ENCODE peak calls at places on chromosomes 6 and 20, in five cellular contexts. H is IMR-90; O is neural progenitor cell; A is CD4-positive, alpha-beta memory T cell; V is HCT116. X is an unnamed sample.
A peak's percentile ranks its signal among the peaks of the same experiment; 100 is the strongest.

GRCh38 chr6:127606131-127606562 is 29.2 kb downstream of the C6orf58 start:
- DNase-seq in V (peak; percentile 41), A (no peak), H (peak; percentile 31), O (peak; percentile 67), X (no peak)

GRCh38 chr20:61570796-61571195 is 318.7 kb downstream of the CDH4 start:
- DNase-seq in H (no peak), V (no peak), O (no peak), A (no peak), X (no peak)

GRCh38 chr20:25294459-25295385 is 46.8 kb downstream of the PYGB start:
- DNase-seq in H (peak; percentile 52), A (peak; percentile 38), O (peak; percentile 85), V (peak; percentile 35), X (no peak)

GRCh38 chr6:145498425-145498824 is 236.9 kb downstream of the EPM2A start:
- DNase-seq in H (no peak), V (no peak), A (no peak), O (no peak), X (no peak)

GRCh38 chr6:31175961-31176360 is 5.5 kb upstream of the POU5F1 start:
- DNase-seq in A (no peak), V (no peak), H (peak; percentile 69), O (no peak), X (no peak)

GRCh38 chr6:105072799-105073199 is 107.0 kb downstream of the POPDC3 start:
- DNase-seq in O (no peak), V (no peak), H (peak; percentile 38), A (no peak), X (peak; percentile 36)

GRCh38 chr20:61300741-61301140 is 48.7 kb downstream of the CDH4 start:
- DNase-seq in O (peak; percentile 30), A (no peak), H (no peak), V (no peak), X (no peak)

GRCh38 chr6:121522771-121523386 is 87.4 kb downstream of the GJA1 start:
- DNase-seq in O (no peak), V (no peak), A (no peak), H (peak; percentile 35), X (no peak)

GRCh38 chr6:41404221-41404866 is 68.9 kb downstream of the NCR2 start:
- DNase-seq in V (no peak), A (no peak), H (no peak), O (no peak), X (no peak)

GRCh38 chr6:139533166-139533565 is 158.7 kb upstream of the CITED2 start:
- DNase-seq in A (no peak), O (no peak), V (no peak), H (no peak), X (no peak)

GRCh38 chr6:148855744-148856143 is 108.9 kb downstream of the UST start:
- DNase-seq in O (no peak), A (no peak), H (no peak), V (no peak), X (no peak)

GRCh38 chr20:47044938-47045337 is 150.3 kb downstream of the EYA2 start:
- DNase-seq in O (no peak), H (no peak), V (no peak), A (no peak), X (no peak)

GRCh38 chr6:111871207-111871606 is 2.0 kb downstream of the FYN start:
- DNase-seq in O (no peak), A (peak; percentile 54), V (no peak), H (no peak), X (no peak)

GRCh38 chr6:148800535-148800934 is 53.7 kb downstream of the UST start:
- DNase-seq in A (no peak), O (no peak), H (peak; percentile 28), V (no peak), X (no peak)

GRCh38 chr20:43669332-43669731 is 2.4 kb downstream of the MYBL2 start:
- DNase-seq in A (no peak), H (peak; percentile 62), V (no peak), O (no peak), X (no peak)

GRCh38 chr6:163001341-163001740 is 273.6 kb downstream of the PACRG start:
- DNase-seq in H (no peak), V (no peak), A (no peak), O (no peak), X (no peak)

GRCh38 chr6:134739299-134740090 is 210.4 kb downstream of the ALDH8A1 start:
- DNase-seq in A (no peak), O (no peak), H (peak; percentile 39), V (no peak), X (no peak)

GRCh38 chr6:133583907-133584306 is 305.0 kb upstream of the TCF21 start:
- DNase-seq in O (no peak), V (no peak), H (no peak), A (no peak), X (no peak)

GRCh38 chr6:170454512-170455285 is 98.4 kb downstream of the PSMB1 start:
- DNase-seq in O (no peak), H (no peak), V (no peak), A (no peak), X (no peak)

GRCh38 chr20:44309763-44310663 is 989 bp downstream of the FITM2 start:
- DNase-seq in V (no peak), H (peak; percentile 58), O (peak; percentile 17), A (no peak), X (no peak)

GRCh38 chr6:35568967-35569606 is 56.4 kb upstream of the TULP1 start:
- DNase-seq in H (no peak), O (peak; percentile 63), V (no peak), A (peak; percentile 23), X (no peak)

GRCh38 chr20:32731882-32732266 is 11.4 kb downstream of the COMMD7 start:
- DNase-seq in O (no peak), H (no peak), V (no peak), A (no peak), X (no peak)

GRCh38 chr6:157584036-157584435 is 203.0 kb downstream of the ZDHHC14 start:
- DNase-seq in O (no peak), H (no peak), V (no peak), A (no peak), X (no peak)

GRCh38 chr6:32819729-32820128 is 2.9 kb upstream of the HLA-DOB start:
- DNase-seq in V (peak; percentile 16), A (no peak), H (peak; percentile 79), O (no peak), X (peak; percentile 94)

GRCh38 chr6:71332012-71332411 is 43.4 kb downstream of the OGFRL1 start:
- DNase-seq in A (no peak), O (no peak), V (no peak), H (peak; percentile 49), X (no peak)

GRCh38 chr6:4174042-4174441 is 38.7 kb upstream of the ECI2 start:
- DNase-seq in H (peak; percentile 87), O (no peak), A (no peak), V (no peak), X (no peak)

GRCh38 chr6:2980465-2980855 is 9.1 kb upstream of the SERPINB6 start:
- DNase-seq in O (no peak), A (no peak), H (no peak), V (no peak), X (no peak)

GRCh38 chr6:19669206-19669605 is 168.0 kb upstream of the ID4 start:
- DNase-seq in V (no peak), A (no peak), H (no peak), O (no peak), X (no peak)

GRCh38 chr6:147578159-147578558 is 69.7 kb downstream of the SAMD5 start:
- DNase-seq in H (peak; percentile 13), A (no peak), V (no peak), O (no peak), X (peak; percentile 36)

GRCh38 chr6:35096129-35096852 is 44.8 kb downstream of the TCP11 start:
- DNase-seq in V (peak; percentile 8), A (no peak), O (no peak), H (peak; percentile 81), X (no peak)

GRCh38 chr20:58378056-58378455 is 11.0 kb upstream of the VAPB start:
- DNase-seq in O (no peak), A (no peak), H (no peak), V (no peak), X (no peak)

GRCh38 chr6:36701401-36701991 is 3.9 kb downstream of the RAB44 start:
- DNase-seq in V (no peak), H (no peak), A (no peak), O (no peak), X (no peak)

GRCh38 chr20:58832442-58832841 is 18.3 kb downstream of the GNAS-AS1 start:
- DNase-seq in V (no peak), O (no peak), A (no peak), H (no peak), X (no peak)

GRCh38 chr20:38133680-38134426 is 31.2 kb downstream of the TGM2 start:
- DNase-seq in O (no peak), H (no peak), A (no peak), V (no peak), X (no peak)
- H3K27ac ChIP-seq in O (no peak overlapping the region), H (no peak overlapping the region), A (no peak overlapping the region), V (peak overlapping the region; percentile 3), X (no peak overlapping the region)

GRCh38 chr6:169188051-169188863 is 65.4 kb downstream of the THBS2 start:
- DNase-seq in A (no peak), H (peak; percentile 100), O (no peak), V (no peak), X (peak; percentile 31)

GRCh38 chr6:169189686-169190085 is 64.0 kb downstream of the THBS2 start:
- DNase-seq in A (no peak), V (no peak), O (no peak), H (peak; percentile 26), X (no peak)

GRCh38 chr6:169189227-169189626 is 64.4 kb downstream of the THBS2 start:
- DNase-seq in O (no peak), V (no peak), A (no peak), H (no peak), X (no peak)

GRCh38 chr6:169190970-169191369 is 62.7 kb downstream of the THBS2 start:
- DNase-seq in O (no peak), V (no peak), H (no peak), A (no peak), X (no peak)

GRCh38 chr6:169190144-169190584 is 63.5 kb downstream of the THBS2 start:
- DNase-seq in O (no peak), V (no peak), H (peak; percentile 89), A (no peak), X (no peak)
- H3K27ac ChIP-seq in O (no peak overlapping the region), V (no peak overlapping the region), H (peak overlapping the region; percentile 70), A (no peak overlapping the region), X (no peak overlapping the region)

GRCh38 chr20:367486-367887 is 13.1 kb upstream of the TRIB3 start:
- DNase-seq in O (no peak), V (no peak), H (no peak), A (no peak), X (no peak)
- H3K27ac ChIP-seq in O (no peak overlapping the region), V (no peak overlapping the region), H (no peak overlapping the region), A (no peak overlapping the region), X (peak overlapping the region; percentile 100)

GRCh38 chr20:1467355-1468116 is 887 bp upstream of the NSFL1C start:
- DNase-seq in O (peak; percentile 22), V (no peak), A (no peak), H (no peak), X (no peak)

GRCh38 chr20:1466211-1467081 is at the start of gene NSFL1C:
- DNase-seq in O (peak; percentile 98), H (peak; percentile 93), V (peak; percentile 85), A (peak; percentile 98), X (no peak)

GRCh38 chr20:1468117-1468624 is 1.5 kb upstream of the NSFL1C start:
- DNase-seq in V (no peak), O (no peak), H (no peak), A (no peak), X (no peak)

GRCh38 chr20:1465470-1466210 is 1.0 kb downstream of the NSFL1C start:
- DNase-seq in V (no peak), H (peak; percentile 5), A (no peak), O (no peak), X (no peak)

GRCh38 chr20:1467082-1467354 is 369 bp upstream of the NSFL1C start:
- DNase-seq in O (no peak), V (no peak), H (no peak), A (no peak), X (no peak)
- H3K27ac ChIP-seq in O (no peak overlapping the region), V (no peak overlapping the region), H (no peak overlapping the region), A (peak overlapping the region; percentile 4), X (no peak overlapping the region)

X was measured in epithelial cell of prostate.